ENCODE peak calls at places on chromosomes 3 and 15, in four cellular contexts. N, L, M and Y are unnamed samples.

GRCh38 chr15:35925634-35926380 is 379.8 kb upstream of the DPH6 start:
- DNase-seq in N (no peak), M (no peak), L (no peak), Y (peak; percentile 11)

GRCh38 chr15:67126551-67127333 is 61.3 kb downstream of the SMAD3 start:
- DNase-seq in N (no peak), M (peak; percentile 72), L (no peak), Y (no peak)

GRCh38 chr3:39644176-39644575 is 165.2 kb upstream of the MYRIP start:
- DNase-seq in M (no peak), N (no peak), L (no peak), Y (peak; percentile 72)

GRCh38 chr3:14125193-14126016 is 553 bp downstream of the TMEM43 start:
- DNase-seq in L (peak; percentile 87), N (peak; percentile 48), M (peak; percentile 72), Y (peak; percentile 92)

GRCh38 chr3:151216641-151217040 is 13.6 kb upstream of the GPR171 start:
- DNase-seq in M (no peak), N (no peak), L (no peak), Y (peak; percentile 73)

GRCh38 chr3:172520332-172520831 is 2.8 kb downstream of the TNFSF10 start:
- DNase-seq in L (no peak), M (no peak), N (peak; percentile 16), Y (peak; percentile 65)

GRCh38 chr3:75294124-75294523 is 370.0 kb upstream of the FRG2C start:
- DNase-seq in M (peak; percentile 2), N (peak; percentile 46), L (peak; percentile 49), Y (peak; percentile 16)

GRCh38 chr3:172751188-172751571 is 654 bp downstream of the ECT2 start:
- DNase-seq in M (no peak), N (no peak), L (no peak), Y (peak; percentile 48)

GRCh38 chr15:86830304-86830703 is 750.6 kb downstream of the AGBL1 start:
- DNase-seq in N (no peak), L (no peak), M (no peak), Y (no peak)

GRCh38 chr15:36373549-36373948 is 205.9 kb upstream of the CDIN1 start:
- DNase-seq in N (no peak), M (no peak), L (no peak), Y (no peak)

GRCh38 chr15:76433798-76434400 is 97.3 kb downstream of the ISL2 start:
- DNase-seq in M (no peak), N (no peak), L (no peak), Y (no peak)

GRCh38 chr15:53830707-53831386 is 71.4 kb upstream of the WDR72 start:
- DNase-seq in N (no peak), L (no peak), M (peak; percentile 89), Y (no peak)

GRCh38 chr15:47337106-47337505 is 380.2 kb upstream of the SEMA6D start:
- DNase-seq in L (no peak), N (no peak), M (no peak), Y (no peak)

GRCh38 chr3:112736802-112737566 is 96.0 kb upstream of the CCDC80 start:
- DNase-seq in N (no peak), M (no peak), L (no peak), Y (no peak)

GRCh38 chr3:26474706-26475105 is 147.9 kb upstream of the LRRC3B start:
- DNase-seq in N (no peak), M (no peak), L (no peak), Y (no peak)

GRCh38 chr15:66071160-66071559 is 182.4 kb downstream of the MEGF11 start:
- DNase-seq in M (no peak), L (no peak), N (no peak), Y (no peak)

GRCh38 chr3:73467211-73467610 is 157.5 kb downstream of the PDZRN3 start:
- DNase-seq in N (no peak), L (no peak), M (no peak), Y (no peak)

GRCh38 chr3:4982773-4983738 is 3.8 kb downstream of the BHLHE40 start:
- DNase-seq in L (no peak), M (no peak), N (no peak), Y (peak; percentile 73)

GRCh38 chr3:151197981-151198767 is 4.8 kb downstream of the GPR171 start:
- DNase-seq in L (no peak), M (peak; percentile 99), N (no peak), Y (no peak)

GRCh38 chr3:171268677-171269076 is 191.5 kb downstream of the TNIK start:
- DNase-seq in N (no peak), M (no peak), L (no peak), Y (no peak)

GRCh38 chr15:51888593-51889195 is 59.2 kb downstream of the TMOD3 start:
- DNase-seq in M (no peak), L (no peak), N (peak; percentile 58), Y (peak; percentile 38)

GRCh38 chr3:187841552-187841951 is 96.3 kb upstream of the BCL6 start:
- DNase-seq in M (no peak), L (no peak), N (no peak), Y (peak; percentile 71)

GRCh38 chr15:98330692-98331435 is 317.5 kb upstream of the IGF1R start:
- DNase-seq in N (no peak), M (no peak), L (no peak), Y (no peak)

GRCh38 chr15:29740692-29741311 is 81.5 kb downstream of the TJP1 start:
- DNase-seq in M (peak; percentile 8), L (no peak), N (no peak), Y (no peak)

GRCh38 chr15:69403611-69404010 is 10.5 kb upstream of the KIF23 start:
- DNase-seq in L (no peak), N (no peak), M (no peak), Y (peak; percentile 95)

GRCh38 chr3:146625117-146625775 is 20.1 kb upstream of the PLSCR5 start:
- DNase-seq in L (no peak), N (no peak), M (no peak), Y (peak; percentile 33)

GRCh38 chr15:25183581-25184330 is 229.0 kb downstream of the SNRPN start:
- DNase-seq in L (peak; percentile 20), M (no peak), N (no peak), Y (no peak)

GRCh38 chr15:35530698-35531097 is 15.3 kb downstream of the DPH6 start:
- DNase-seq in N (no peak), L (no peak), M (no peak), Y (no peak)

GRCh38 chr15:69410290-69410874 is 3.8 kb upstream of the KIF23 start:
- DNase-seq in M (peak; percentile 11), N (no peak), L (no peak), Y (no peak)

GRCh38 chr3:126160243-126161210 is 19.9 kb downstream of the ALDH1L1 start:
- DNase-seq in N (no peak), M (no peak), L (no peak), Y (no peak)

GRCh38 chr3:171234298-171235020 is 207.9 kb upstream of the SLC2A2 start:
- DNase-seq in M (no peak), L (no peak), N (no peak), Y (no peak)

GRCh38 chr15:94225616-94226015 is 5.7 kb upstream of the MCTP2 start:
- DNase-seq in N (no peak), L (no peak), M (no peak), Y (no peak)

GRCh38 chr15:64653757-64654156 is 121.6 kb downstream of the RBPMS2 start:
- DNase-seq in L (no peak), M (no peak), N (no peak), Y (no peak)

GRCh38 chr3:193594946-193595689 is 2.1 kb downstream of the OPA1 start:
- DNase-seq in N (no peak), M (no peak), L (no peak), Y (peak; percentile 18)

GRCh38 chr3:148006508-148006907 is 597.3 kb downstream of the ZIC1 start:
- DNase-seq in L (no peak), M (no peak), N (no peak), Y (no peak)

GRCh38 chr15:85763157-85763556 is 31.6 kb downstream of the KLHL25 start:
- DNase-seq in N (no peak), L (peak; percentile 41), M (no peak), Y (no peak)

GRCh38 chr3:111539351-111540331 is 2.4 kb upstream of the CD96 start:
- DNase-seq in L (peak; percentile 69), M (peak; percentile 34), N (peak; percentile 30), Y (peak; percentile 49)

GRCh38 chr3:176167272-176167671 is 1030.0 kb downstream of the TBL1XR1 start:
- DNase-seq in M (no peak), L (no peak), N (no peak), Y (no peak)

GRCh38 chr3:61031503-61031902 is 219.7 kb downstream of the FHIT start:
- DNase-seq in L (no peak), N (no peak), M (peak; percentile 39), Y (no peak)

GRCh38 chr3:61035573-61035972 is 215.7 kb downstream of the FHIT start:
- DNase-seq in L (no peak), N (no peak), M (no peak), Y (no peak)

GRCh38 chr3:61032991-61033390 is 218.3 kb downstream of the FHIT start:
- DNase-seq in M (no peak), L (no peak), N (no peak), Y (no peak)

GRCh38 chr3:61030469-61031035 is 220.7 kb downstream of the FHIT start:
- DNase-seq in N (no peak), M (peak; percentile 91), L (no peak), Y (peak; percentile 41)
- TF ChIP-seq CTCF in N (no peak), M (no peak), L (no peak), Y (peak; percentile 13)

DNA sequence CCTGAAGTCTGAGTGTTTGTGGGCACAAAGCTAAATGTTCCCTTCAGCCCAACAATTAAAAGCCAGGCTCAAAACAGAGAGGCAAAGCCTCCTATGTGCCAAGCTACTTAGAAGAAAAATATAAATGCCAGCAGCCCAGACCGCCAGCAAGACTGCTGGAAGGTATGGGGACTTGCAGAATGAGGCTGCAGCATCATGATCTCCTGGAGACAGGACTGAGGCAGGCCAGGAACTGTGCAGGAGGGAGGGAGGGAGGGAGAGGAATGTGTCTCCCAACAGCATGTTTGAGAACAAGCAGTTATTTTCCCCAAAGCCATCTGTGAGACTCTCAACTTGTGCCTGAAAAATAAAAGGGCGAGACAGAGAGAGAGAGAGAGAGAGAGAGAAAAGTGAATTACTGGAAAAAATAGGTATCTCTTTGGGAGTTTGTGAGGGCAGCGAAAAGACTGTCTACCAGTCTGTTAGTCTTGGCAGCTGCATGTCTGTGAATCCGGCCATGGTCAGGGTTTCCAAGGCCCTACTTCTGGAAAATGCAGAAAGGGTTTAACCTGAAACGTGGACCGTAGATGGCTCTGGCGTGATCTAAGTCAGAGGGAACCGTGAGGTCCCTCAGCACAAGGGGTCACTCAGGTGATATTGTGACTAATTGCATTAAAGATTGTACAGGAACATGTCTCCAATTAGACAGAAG is 139.7 kb upstream of the COL8A1 start:
- DNase-seq in L (no peak), N (no peak), M (no peak), Y (peak; percentile 26)
- TF ChIP-seq CTCF in L (no peak), N (no peak), M (no peak), Y (no peak)

GRCh38 chr15:99425666-99426301 is 140.0 kb upstream of the MEF2A start:
- DNase-seq in L (no peak), M (no peak), N (no peak), Y (no peak)
- TF ChIP-seq CTCF in L (peak; percentile 19), M (peak; percentile 42), N (no peak), Y (peak; percentile 22)

DNA sequence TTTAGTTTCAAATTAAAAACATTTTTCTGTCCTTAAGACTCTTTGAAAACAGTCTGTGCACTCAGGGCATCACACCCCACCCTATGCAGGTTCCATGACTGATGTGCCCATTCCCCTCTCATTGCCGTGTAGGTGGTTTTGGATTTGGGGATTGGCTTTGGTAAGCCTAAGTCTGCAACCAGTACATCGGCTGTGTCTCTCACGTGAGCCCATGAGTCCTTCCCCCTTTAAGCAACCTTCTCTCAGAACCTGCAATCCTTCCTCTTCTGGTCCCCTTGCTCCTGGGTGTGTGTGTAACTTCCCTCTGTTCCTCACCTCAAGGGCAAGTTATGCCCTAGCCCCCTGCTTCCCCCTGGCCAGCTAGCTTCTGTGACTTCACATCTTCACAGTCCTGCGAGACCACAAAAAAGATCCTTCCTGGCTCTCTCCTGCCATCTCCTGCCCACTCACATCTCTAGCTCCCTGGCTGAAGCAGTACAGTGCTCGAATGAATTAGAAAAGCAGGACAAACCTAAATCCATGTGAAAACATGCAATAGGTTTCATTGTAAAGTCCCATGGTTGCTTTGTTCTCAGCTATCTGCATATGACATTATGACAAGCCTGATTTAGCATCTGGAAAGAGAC is 126.7 kb downstream of the UACA start:
- DNase-seq in L (no peak), N (no peak), M (peak; percentile 20), Y (no peak)
- TF ChIP-seq CTCF in L (no peak), N (no peak), M (peak; percentile 71), Y (peak; percentile 52)